ENCODE peak calls at places on chromosomes 13 and 19, in nine cellular contexts. Z is neuronal stem cell, L is hypothalamus, Y is HL-60, T is GM06990, E is SW 1271, M is WERI-Rb-1, J is left ventricle myocardium inferior, S is GM12865. V is an unnamed sample.

GRCh38 chr13:43908156-43909126 is 28.7 kb downstream of the LACC1 start:
- DNase-seq in Z (peak; percentile 12), L (no peak), Y (no peak), T (no peak), E (no peak), M (no peak), J (no peak), S (peak; percentile 34), V (no peak)

GRCh38 chr19:21848706-21849105 is 12.7 kb upstream of the ZNF43 start:
- DNase-seq in Z (no peak), L (no peak), Y (no peak), T (no peak), E (no peak), M (no peak), J (no peak), S (no peak), V (no peak)

GRCh38 chr13:113929628-113930615 is 44.0 kb downstream of the C13orf46 start:
- DNase-seq in Z (no peak), L (no peak), Y (no peak), T (no peak), E (no peak), M (peak; percentile 28), J (peak; percentile 16), S (no peak), V (no peak)

GRCh38 chr13:40588101-40588500 is 78.3 kb downstream of the FOXO1 start:
- DNase-seq in Z (no peak), L (no peak), Y (no peak), T (no peak), E (no peak), M (no peak), J (no peak), S (no peak), V (no peak)

GRCh38 chr13:110070511-110071120 is 236.3 kb downstream of the COL4A1 start:
- DNase-seq in Z (no peak), L (no peak), Y (no peak), T (no peak), E (no peak), M (no peak), J (no peak), S (no peak), V (no peak)

GRCh38 chr13:31956944-31957644 is 74.5 kb upstream of the FRY start:
- DNase-seq in Z (no peak), L (no peak), Y (no peak), T (no peak), E (no peak), M (no peak), J (no peak), S (no peak), V (no peak)

GRCh38 chr19:48393559-48394330 is at the start of gene GRIN2D:
- DNase-seq in Z (no peak), L (peak; percentile 40), Y (no peak), T (no peak), E (no peak), M (peak; percentile 81), J (no peak), S (no peak), V (no peak)

GRCh38 chr19:50204811-50205675 is 1.6 kb downstream of the MYH14 start:
- DNase-seq in Z (peak; percentile 72), L (peak; percentile 35), Y (no peak), T (peak; percentile 24), E (no peak), M (no peak), J (peak; percentile 65), S (no peak), V (peak; percentile 14)

V was measured in nucleus accumbens.